ENCODE peak calls at places on chromosomes 12 and 14, in ten cellular contexts. O is putamen; U is Right ventricle myocardium superior; I is AG04450; M is hypothalamus; J is CD8-positive, alpha-beta T cell; T is endothelial cell of umbilical vein; H is MCF 10A; F is HFFc6; B is effector memory CD4-positive, alpha-beta T cell. G is an unnamed sample.

GRCh38 chr12:46950116-46950515 is 124.3 kb upstream of the SLC38A4 start:
- DNase-seq in O (no peak), U (no peak), I (no peak), M (no peak), J (no peak), T (no peak), H (no peak), F (peak; percentile 82), B (no peak), G (no peak)

GRCh38 chr12:131092911-131093901 is 139.5 kb downstream of the ADGRD1 start:
- DNase-seq in O (no peak), U (peak; percentile 40), I (no peak), M (no peak), J (no peak), T (no peak), H (peak; percentile 78), F (no peak), B (no peak), G (no peak)

GRCh38 chr14:77151918-77152588 is 10.5 kb upstream of the ZDHHC22 start:
- DNase-seq in O (no peak), U (no peak), I (no peak), M (no peak), J (no peak), T (peak; percentile 28), H (peak; percentile 31), F (peak; percentile 19), B (no peak), G (no peak)

GRCh38 chr12:10404798-10405197 is 4.8 kb downstream of the KLRC4 start:
- DNase-seq in O (no peak), U (no peak), I (no peak), M (no peak), J (no peak), T (no peak), H (no peak), F (no peak), B (no peak), G (no peak)

GRCh38 chr14:36538051-36538450 is 18.0 kb upstream of the NKX2-1 start:
- DNase-seq in O (no peak), U (no peak), I (no peak), M (no peak), J (no peak), T (no peak), H (no peak), F (no peak), B (no peak), G (no peak)

GRCh38 chr14:24673534-24674203 is 39.7 kb upstream of the GZMB start:
- DNase-seq in O (no peak), U (no peak), I (no peak), M (no peak), J (peak; percentile 46), T (no peak), H (no peak), F (no peak), B (peak; percentile 55), G (no peak)

GRCh38 chr12:51818567-51819300 is 29.8 kb downstream of the FIGNL2 start:
- DNase-seq in O (no peak), U (no peak), I (peak; percentile 34), M (no peak), J (no peak), T (no peak), H (peak; percentile 43), F (peak; percentile 66), B (no peak), G (no peak)

GRCh38 chr12:116060765-116061164 is 216.7 kb downstream of the MED13L start:
- DNase-seq in O (no peak), U (no peak), I (no peak), M (no peak), J (no peak), T (no peak), H (no peak), F (no peak), B (no peak), G (no peak)

GRCh38 chr12:76947270-76947669 is 68.5 kb upstream of the CSRP2 start:
- DNase-seq in O (no peak), U (no peak), I (no peak), M (no peak), J (no peak), T (no peak), H (no peak), F (no peak), B (no peak), G (no peak)

GRCh38 chr14:89214221-89214965 is 202.6 kb downstream of the FOXN3 start:
- DNase-seq in O (peak; percentile 31), U (peak; percentile 79), I (no peak), M (no peak), J (no peak), T (peak; percentile 81), H (no peak), F (no peak), B (no peak), G (peak; percentile 36)

GRCh38 chr12:96187675-96188355 is 6.4 kb upstream of the ELK3 start:
- DNase-seq in O (no peak), U (no peak), I (no peak), M (no peak), J (no peak), T (no peak), H (no peak), F (no peak), B (no peak), G (no peak)

GRCh38 chr12:82665142-82665923 is 21.4 kb upstream of the TMTC2 start:
- DNase-seq in O (no peak), U (no peak), I (no peak), M (no peak), J (no peak), T (no peak), H (no peak), F (no peak), B (no peak), G (no peak)

GRCh38 chr14:102840801-102841528 is 63.7 kb downstream of the TRAF3 start:
- DNase-seq in O (no peak), U (no peak), I (no peak), M (no peak), J (no peak), T (no peak), H (no peak), F (no peak), B (no peak), G (no peak)

GRCh38 chr12:13234045-13234641 is 37.6 kb downstream of the EMP1 start:
- DNase-seq in O (no peak), U (no peak), I (no peak), M (no peak), J (peak; percentile 5), T (peak; percentile 77), H (peak; percentile 77), F (peak; percentile 67), B (no peak), G (peak; percentile 22)

GRCh38 chr12:115261691-115262398 is 577.9 kb upstream of the TBX3 start:
- DNase-seq in O (no peak), U (no peak), I (no peak), M (no peak), J (no peak), T (no peak), H (no peak), F (no peak), B (no peak), G (no peak)

GRCh38 chr14:99316281-99317163 is 44.5 kb upstream of the BCL11B start:
- DNase-seq in O (no peak), U (no peak), I (no peak), M (no peak), J (no peak), T (no peak), H (no peak), F (no peak), B (no peak), G (no peak)

GRCh38 chr14:69005432-69006148 is 26.5 kb upstream of the ACTN1 start:
- DNase-seq in O (no peak), U (peak; percentile 48), I (peak; percentile 72), M (no peak), J (no peak), T (peak; percentile 99), H (peak; percentile 88), F (peak; percentile 81), B (no peak), G (peak; percentile 96)

GRCh38 chr12:28340261-28340660 is 150.0 kb downstream of the CCDC91 start:
- DNase-seq in O (no peak), U (no peak), I (peak; percentile 13), M (no peak), J (no peak), T (peak; percentile 46), H (no peak), F (no peak), B (no peak), G (peak; percentile 10)

GRCh38 chr14:67343601-67344230 is 15.9 kb downstream of the ATP6V1D start:
- DNase-seq in O (no peak), U (no peak), I (no peak), M (no peak), J (no peak), T (peak; percentile 35), H (peak; percentile 63), F (no peak), B (no peak), G (no peak)

GRCh38 chr12:20003252-20003651 is 365.1 kb upstream of the PDE3A start:
- DNase-seq in O (no peak), U (no peak), I (no peak), M (no peak), J (no peak), T (no peak), H (no peak), F (no peak), B (no peak), G (no peak)

GRCh38 chr14:96962337-96962736 is 165.2 kb downstream of the VRK1 start:
- DNase-seq in O (no peak), U (no peak), I (no peak), M (no peak), J (peak; percentile 21), T (no peak), H (no peak), F (no peak), B (no peak), G (no peak)

GRCh38 chr14:60348211-60348610 is 99.2 kb downstream of the PPM1A start:
- DNase-seq in O (no peak), U (no peak), I (no peak), M (no peak), J (no peak), T (no peak), H (no peak), F (no peak), B (no peak), G (no peak)

GRCh38 chr12:1744932-1745331 is 54.1 kb downstream of the ADIPOR2 start:
- DNase-seq in O (no peak), U (no peak), I (no peak), M (no peak), J (no peak), T (no peak), H (no peak), F (peak; percentile 8), B (no peak), G (no peak)

GRCh38 chr12:6861391-6861790 is 5.9 kb upstream of the TPI1 start:
- DNase-seq in O (no peak), U (no peak), I (no peak), M (no peak), J (no peak), T (no peak), H (no peak), F (no peak), B (no peak), G (no peak)

GRCh38 chr12:32217354-32218310 is 111.0 kb downstream of the BICD1 start:
- DNase-seq in O (no peak), U (no peak), I (peak; percentile 32), M (no peak), J (no peak), T (no peak), H (peak; percentile 37), F (peak; percentile 86), B (no peak), G (no peak)

GRCh38 chr14:56650075-56650474 is 70.5 kb downstream of the TMEM260 start:
- DNase-seq in O (no peak), U (no peak), I (no peak), M (no peak), J (no peak), T (peak; percentile 15), H (no peak), F (no peak), B (no peak), G (no peak)

GRCh38 chr12:102740157-102741032 is 176.6 kb downstream of the PAH start:
- DNase-seq in O (peak; percentile 3), U (no peak), I (no peak), M (no peak), J (no peak), T (no peak), H (peak; percentile 47), F (peak; percentile 41), B (no peak), G (no peak)

GRCh38 chr14:95157987-95158712 is 821 bp upstream of the DICER1 start:
- DNase-seq in O (no peak), U (no peak), I (no peak), M (no peak), J (no peak), T (no peak), H (no peak), F (no peak), B (no peak), G (no peak)

G was measured in pulmonary artery endothelial cell.